ENCODE peak calls at places on chromosomes 12 and 14, in eight cellular contexts. Q is A549, T is uterus, G is IMR-90, O is thyroid gland, K is body of pancreas, Y is HCT116, W is heart left ventricle. N is an unnamed sample.

GRCh38 chr14:91317381-91318313 is 73.1 kb upstream of the GPR68 start:
- DNase-seq in T (peak; percentile 57), Q (no peak), G (no peak), W (peak; percentile 83), K (peak; percentile 62), Y (no peak), O (peak; percentile 57), N (peak; percentile 80)

GRCh38 chr12:79056775-79057174 is 192.2 kb downstream of the SYT1 start:
- DNase-seq in O (no peak), Q (no peak), Y (no peak), W (no peak), K (no peak), G (peak; percentile 37), T (no peak), N (no peak)

GRCh38 chr14:71362920-71363584 is 455.8 kb downstream of the PCNX1 start:
- DNase-seq in W (no peak), T (no peak), Q (no peak), K (no peak), O (no peak), Y (no peak), G (peak; percentile 73), N (no peak)

GRCh38 chr14:38143170-38143569 is 64.5 kb upstream of the SSTR1 start:
- DNase-seq in Y (no peak), O (no peak), G (peak; percentile 35), K (no peak), Q (no peak), W (no peak), T (no peak), N (no peak)

GRCh38 chr12:63047146-63047545 is 103.9 kb downstream of the AVPR1A start:
- DNase-seq in W (no peak), G (no peak), T (no peak), Q (no peak), Y (no peak), K (no peak), O (no peak), N (no peak)

GRCh38 chr12:32536000-32536345 is 136.6 kb downstream of the FGD4 start:
- DNase-seq in O (no peak), Y (no peak), T (no peak), Q (no peak), G (no peak), K (no peak), W (no peak), N (no peak)

GRCh38 chr14:95078841-95079240 is 78.5 kb downstream of the DICER1 start:
- DNase-seq in K (no peak), Y (no peak), W (peak; percentile 36), G (no peak), Q (no peak), T (no peak), O (no peak), N (no peak)

GRCh38 chr12:94614288-94614721 is 36.1 kb downstream of the TMCC3 start:
- DNase-seq in K (no peak), O (peak; percentile 14), W (no peak), T (no peak), Y (no peak), G (no peak), Q (no peak), N (no peak)

GRCh38 chr12:131196220-131196619 is 242.5 kb downstream of the ADGRD1 start:
- DNase-seq in W (no peak), Q (no peak), K (no peak), O (no peak), G (no peak), T (no peak), Y (no peak), N (no peak)

GRCh38 chr14:35374273-35374681 is 30.3 kb downstream of the NFKBIA start:
- DNase-seq in Q (peak; percentile 96), K (no peak), Y (peak; percentile 35), W (no peak), O (no peak), T (peak; percentile 75), G (peak; percentile 98), N (peak; percentile 32)

GRCh38 chr12:42962384-42962783 is 372.8 kb upstream of the PRICKLE1 start:
- DNase-seq in W (no peak), Y (no peak), T (no peak), Q (no peak), O (no peak), G (no peak), K (no peak), N (no peak)

GRCh38 chr12:46244997-46245396 is 23.8 kb downstream of the SLC38A1 start:
- DNase-seq in Y (no peak), K (no peak), W (no peak), G (no peak), Q (no peak), O (no peak), T (no peak), N (no peak)

GRCh38 chr12:32302218-32302826 is 97.0 kb upstream of the FGD4 start:
- DNase-seq in G (no peak), T (no peak), W (peak; percentile 28), O (no peak), K (no peak), Q (no peak), Y (peak; percentile 45), N (no peak)

DNA sequence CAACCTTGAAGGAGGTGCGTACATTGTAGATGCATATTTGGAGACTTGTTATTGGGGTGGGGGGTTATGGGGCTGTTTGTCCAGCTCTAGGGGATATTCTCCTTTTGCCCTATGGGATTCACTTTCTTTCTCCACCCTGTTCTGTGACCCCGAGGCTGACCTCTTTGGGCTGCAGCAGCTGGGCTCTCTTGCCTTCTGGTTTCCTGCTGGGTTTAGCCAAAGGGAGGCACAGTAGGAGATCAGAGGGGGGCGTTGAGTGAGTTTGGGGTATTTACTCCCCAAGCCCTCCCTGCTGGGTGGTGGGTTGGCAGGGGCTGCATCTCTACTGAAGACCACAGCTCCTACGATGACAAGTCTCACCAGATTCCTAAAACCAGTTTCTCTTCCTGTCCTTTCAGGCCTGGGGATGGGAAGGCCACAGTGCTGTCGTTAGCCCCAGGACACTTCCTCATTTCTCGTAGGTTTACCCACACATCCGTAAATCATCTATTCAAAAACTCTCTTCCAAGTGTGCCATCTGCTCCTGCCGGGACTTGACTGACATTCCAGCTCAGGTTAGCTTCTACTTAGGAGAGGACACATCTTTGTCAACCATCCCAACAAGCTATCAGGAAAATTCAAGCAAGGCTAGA is 127.1 kb downstream of the TMEM30B start:
- DNase-seq in G (no peak), W (no peak), K (no peak), T (no peak), Q (no peak), Y (no peak), O (no peak), N (no peak)
- H3K27ac ChIP-seq in G (peak overlapping the region; percentile 90), W (no peak overlapping the region), K (no peak overlapping the region), T (no peak overlapping the region), Q (no peak overlapping the region), Y (no peak overlapping the region), O (no peak overlapping the region), N (no peak overlapping the region)

GRCh38 chr14:100376751-100377171 is 53.6 kb downstream of the SLC25A47 start:
- DNase-seq in G (peak; percentile 23), Y (no peak), O (no peak), W (no peak), Q (peak; percentile 61), T (no peak), K (no peak), N (no peak)
- H3K4me3 ChIP-seq in G (peak overlapping the region; percentile 77), Y (peak overlapping the region; percentile 75), O (peak overlapping the region; percentile 59), W (peak overlapping the region; percentile 71), Q (peak overlapping the region; percentile 94), T (peak overlapping the region; percentile 64), K (no peak overlapping the region), N (peak overlapping the region; percentile 75)

GRCh38 chr12:47755655-47756562 is 2.8 kb downstream of the RAPGEF3 start:
- DNase-seq in Q (no peak), T (no peak), O (peak; percentile 70), W (no peak), K (no peak), G (no peak), Y (no peak), N (no peak)

GRCh38 chr12:47757360-47757839 is 1.3 kb downstream of the RAPGEF3 start:
- DNase-seq in W (no peak), O (peak; percentile 87), G (no peak), T (no peak), Q (no peak), Y (no peak), K (no peak), N (no peak)

GRCh38 chr12:47758584-47758833 is 171 bp downstream of the RAPGEF3 start:
- DNase-seq in G (no peak), O (no peak), Y (no peak), K (no peak), W (no peak), Q (no peak), T (no peak), N (no peak)

GRCh38 chr12:47757840-47758583 is 668 bp downstream of the RAPGEF3 start:
- DNase-seq in Y (no peak), G (no peak), Q (no peak), T (no peak), O (peak; percentile 78), K (no peak), W (peak; percentile 65), N (no peak)

DNA sequence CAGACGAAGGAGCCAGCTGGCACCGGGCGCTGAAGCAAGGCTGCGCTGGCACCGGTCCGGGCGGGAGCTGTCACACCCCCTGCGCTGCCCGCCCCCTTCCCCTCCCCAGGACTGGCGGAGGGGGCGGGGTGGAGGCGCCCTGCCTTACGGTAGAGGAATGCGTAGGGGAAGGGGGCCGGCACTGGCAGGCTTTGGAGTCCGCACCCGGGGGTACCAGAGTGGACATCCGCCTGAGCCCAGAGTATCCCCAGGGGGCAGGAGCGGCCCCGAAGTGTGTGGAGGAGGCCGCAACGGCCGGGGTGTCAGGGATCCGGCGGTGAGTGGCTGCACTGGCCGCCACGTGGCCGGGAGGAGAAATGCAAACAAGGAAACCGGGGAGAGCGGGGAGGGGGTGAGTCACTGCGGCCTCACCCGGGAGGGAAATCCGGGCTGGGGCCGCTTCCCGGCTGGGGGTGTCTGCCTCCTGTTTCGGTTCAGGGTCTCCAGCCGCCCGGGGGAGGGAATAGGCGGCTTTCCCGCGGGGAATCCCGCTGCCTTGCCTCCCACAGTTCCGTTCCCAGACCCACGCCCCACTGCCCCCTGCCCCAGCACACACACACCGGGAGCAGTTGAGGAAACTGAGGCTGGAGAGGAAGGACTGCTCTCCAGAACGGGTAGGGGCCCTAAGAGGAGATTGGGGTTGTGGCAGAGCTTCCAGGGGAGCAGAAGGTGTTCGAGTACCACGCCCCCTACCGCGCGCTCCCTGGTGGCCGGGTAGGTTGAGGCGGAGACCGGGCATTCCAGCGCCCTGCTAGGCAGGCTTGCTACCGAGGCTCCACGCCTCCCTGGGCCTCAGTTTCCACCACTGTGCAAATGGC is at the start of gene RAPGEF3:
- DNase-seq in Y (no peak), T (peak; percentile 84), K (peak; percentile 88), O (peak; percentile 96), Q (peak; percentile 82), G (peak; percentile 75), W (peak; percentile 91), N (peak; percentile 84)
- TF ChIP-seq POLR2A in Y (no peak), T (no peak), K (peak; percentile 40), O (peak; percentile 19), Q (peak; percentile 9), G (peak; percentile 35), W (peak; percentile 7), N (no peak)

DNA sequence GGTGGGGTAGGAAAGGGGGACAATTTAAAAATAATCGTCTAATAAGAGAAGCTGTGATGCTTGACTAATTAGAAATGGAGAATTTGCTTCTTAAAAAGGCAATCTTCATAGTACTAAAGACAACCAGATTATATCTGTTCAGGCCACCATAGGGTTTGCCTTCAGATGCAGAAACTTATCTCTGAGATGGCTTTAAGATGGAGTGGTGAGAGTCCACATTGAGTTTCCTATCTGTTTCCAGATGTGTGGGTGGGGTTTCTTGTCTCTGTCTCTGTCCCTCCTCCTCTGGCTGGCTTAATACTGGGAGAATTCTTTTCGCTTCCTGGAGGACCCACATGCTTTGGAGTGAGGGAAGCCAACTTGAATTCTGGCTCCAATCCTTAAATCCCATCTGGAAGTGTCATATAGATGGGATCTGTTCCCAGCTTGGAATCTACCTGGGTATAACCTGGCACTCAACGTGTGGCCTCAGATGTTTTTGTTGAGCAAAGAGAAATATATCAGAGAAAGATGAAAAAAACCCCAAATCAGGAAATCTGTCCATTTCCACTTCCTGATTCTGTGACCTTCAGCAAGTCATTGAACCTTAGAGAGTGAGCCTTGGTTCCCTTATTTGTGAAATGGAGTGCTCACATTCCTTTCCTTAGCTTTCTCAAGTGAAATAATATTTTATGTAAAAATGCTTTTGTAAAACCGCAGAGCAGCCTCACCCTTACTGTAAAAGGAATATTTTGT is 66.4 kb downstream of the CHST11 start:
- DNase-seq in W (no peak), T (no peak), Q (no peak), O (no peak), K (no peak), G (no peak), Y (no peak), N (no peak)
- H3K27ac ChIP-seq in W (no peak overlapping the region), T (peak overlapping the region; percentile 32), Q (no peak overlapping the region), O (no peak overlapping the region), K (no peak overlapping the region), G (no peak overlapping the region), Y (no peak overlapping the region), N (peak overlapping the region; percentile 55)

N was measured in testis.